ENCODE peak calls at places on chromosomes 5 and 9, in five cellular contexts. B is ecto neural progenitor cell, D is EL, G is left ventricle myocardium inferior, Q is BJ. S is an unnamed sample.

GRCh38 chr9:73680831-73681230 is 529.2 kb downstream of the ANXA1 start:
- DNase-seq in G (no peak), B (no peak), Q (no peak), D (no peak), S (no peak)

GRCh38 chr5:139644646-139645494 is 3.3 kb upstream of the CXXC5 start:
- DNase-seq in D (no peak), B (peak), G (no peak), Q (no peak), S (no peak)

GRCh38 chr9:87533291-87533690 is 35.6 kb downstream of the DAPK1 start:
- DNase-seq in B (no peak), D (no peak), Q (no peak), G (no peak), S (no peak)

GRCh38 chr5:74360535-74361210 is 279.9 kb downstream of the ENC1 start:
- DNase-seq in G (no peak), B (peak), D (no peak), Q (no peak), S (no peak)

GRCh38 chr5:108642170-108642906 is 105.4 kb upstream of the FER start:
- DNase-seq in B (peak), Q (no peak), G (no peak), D (peak), S (peak)

GRCh38 chr5:19241690-19242089 is 746.3 kb downstream of the CDH18 start:
- DNase-seq in D (no peak), B (no peak), Q (no peak), G (no peak), S (no peak)

GRCh38 chr5:149831492-149831891 is 101.4 kb downstream of the PPARGC1B start:
- DNase-seq in Q (no peak), G (no peak), D (peak), B (no peak), S (no peak)

GRCh38 chr5:112886975-112887374 is 25.9 kb downstream of the SRP19 start:
- DNase-seq in B (no peak), D (no peak), Q (no peak), G (no peak), S (no peak)

GRCh38 chr9:35603506-35603985 is 1.5 kb upstream of the TESK1 start:
- DNase-seq in G (peak), D (peak), Q (peak), B (no peak), S (peak)

GRCh38 chr9:134531251-134531970 is 110.2 kb upstream of the COL5A1 start:
- DNase-seq in D (no peak), Q (no peak), G (no peak), B (no peak), S (no peak)

GRCh38 chr5:133718457-133718856 is 106.1 kb upstream of the FSTL4 start:
- DNase-seq in G (no peak), B (no peak), Q (no peak), D (no peak), S (no peak)

GRCh38 chr5:78972654-78973428 is 12.3 kb downstream of the ARSB start:
- DNase-seq in D (peak), G (peak), Q (no peak), B (no peak), S (no peak)

GRCh38 chr5:23930985-23931384 is 423.6 kb downstream of the PRDM9 start:
- DNase-seq in B (no peak), Q (no peak), G (no peak), D (no peak), S (no peak)

GRCh38 chr9:2271426-2271825 is 256.3 kb downstream of the SMARCA2 start:
- DNase-seq in B (no peak), Q (no peak), D (peak), G (peak), S (no peak)

GRCh38 chr5:35741126-35741711 is 115.5 kb upstream of the IL7R start:
- DNase-seq in G (no peak), Q (peak), D (peak), B (no peak), S (no peak)

GRCh38 chr5:81969226-81969625 is 2.6 kb upstream of the ATG10 start:
- DNase-seq in D (no peak), B (no peak), Q (no peak), G (no peak), S (no peak)

GRCh38 chr9:7320139-7320538 is 479.4 kb downstream of the DMAC1 start:
- DNase-seq in B (no peak), Q (peak), D (peak), G (no peak), S (no peak)

S was measured in C1 segment of cervical spinal cord.